ENCODE peak calls at places on chromosomes 1 and 21, in seven cellular contexts. One of them, this sample, is unnamed.

GRCh38 chr1:109895720-109896504 is 14.7 kb upstream of the CSF1 start:
- DNase-seq in GM23338: no peak
- DNase-seq in HCT116: no peak
- DNase-seq in PC-3: peak
- DNase-seq in DND-41: no peak
- DNase-seq in MM.1S: no peak
- DNase-seq in HepG2: peak
- DNase-seq in this sample: peak

GRCh38 chr1:209491897-209492296 is 91.6 kb upstream of the CAMK1G start:
- DNase-seq in GM23338: no peak
- DNase-seq in HCT116: no peak
- DNase-seq in PC-3: no peak
- DNase-seq in DND-41: no peak
- DNase-seq in MM.1S: no peak
- DNase-seq in HepG2: no peak
- DNase-seq in this sample: no peak

GRCh38 chr1:201624741-201625646 is 86.1 kb downstream of the NAV1 start:
- DNase-seq in GM23338: no peak
- DNase-seq in HCT116: no peak
- DNase-seq in PC-3: peak
- DNase-seq in DND-41: no peak
- DNase-seq in MM.1S: no peak
- DNase-seq in HepG2: no peak
- DNase-seq in this sample: peak

GRCh38 chr1:20361805-20362381 is 71.2 kb downstream of the VWA5B1 start:
- DNase-seq in GM23338: peak
- DNase-seq in HCT116: peak
- DNase-seq in PC-3: peak
- DNase-seq in DND-41: peak
- DNase-seq in MM.1S: no peak
- DNase-seq in HepG2: peak
- DNase-seq in this sample: peak

GRCh38 chr21:42526379-42526727 is 12.7 kb downstream of the SLC37A1 start:
- DNase-seq in GM23338: no peak
- DNase-seq in HCT116: no peak
- DNase-seq in PC-3: no peak
- DNase-seq in DND-41: no peak
- DNase-seq in MM.1S: no peak
- DNase-seq in HepG2: peak
- DNase-seq in this sample: no peak

GRCh38 chr1:156320560-156320959 is 17.5 kb downstream of the CCT3 start:
- DNase-seq in GM23338: no peak
- DNase-seq in HCT116: no peak
- DNase-seq in PC-3: peak
- DNase-seq in DND-41: no peak
- DNase-seq in MM.1S: no peak
- DNase-seq in HepG2: no peak
- DNase-seq in this sample: no peak

GRCh38 chr1:93585059-93585966 is 96.3 kb downstream of the BCAR3 start:
- DNase-seq in GM23338: no peak
- DNase-seq in HCT116: no peak
- DNase-seq in PC-3: peak
- DNase-seq in DND-41: no peak
- DNase-seq in MM.1S: no peak
- DNase-seq in HepG2: peak
- DNase-seq in this sample: peak

GRCh38 chr1:111738436-111739221 is 566 bp downstream of the INKA2 start:
- DNase-seq in GM23338: peak
- DNase-seq in HCT116: peak
- DNase-seq in PC-3: peak
- DNase-seq in DND-41: peak
- DNase-seq in MM.1S: peak
- DNase-seq in HepG2: peak
- DNase-seq in this sample: peak

GRCh38 chr1:13779930-13780329 is 79.9 kb downstream of the PRDM2 start:
- DNase-seq in GM23338: no peak
- DNase-seq in HCT116: no peak
- DNase-seq in PC-3: no peak
- DNase-seq in DND-41: no peak
- DNase-seq in MM.1S: no peak
- DNase-seq in HepG2: no peak
- DNase-seq in this sample: peak

GRCh38 chr1:94713472-94714141 is 106.5 kb upstream of the SLC44A3 start:
- DNase-seq in GM23338: peak
- DNase-seq in HCT116: peak
- DNase-seq in PC-3: peak
- DNase-seq in DND-41: no peak
- DNase-seq in MM.1S: no peak
- DNase-seq in HepG2: peak
- DNase-seq in this sample: peak

GRCh38 chr1:112409416-112409815 is 13.4 kb downstream of the CTTNBP2NL start:
- DNase-seq in GM23338: no peak
- DNase-seq in HCT116: no peak
- DNase-seq in PC-3: no peak
- DNase-seq in DND-41: no peak
- DNase-seq in MM.1S: no peak
- DNase-seq in HepG2: no peak
- DNase-seq in this sample: no peak

DNA sequence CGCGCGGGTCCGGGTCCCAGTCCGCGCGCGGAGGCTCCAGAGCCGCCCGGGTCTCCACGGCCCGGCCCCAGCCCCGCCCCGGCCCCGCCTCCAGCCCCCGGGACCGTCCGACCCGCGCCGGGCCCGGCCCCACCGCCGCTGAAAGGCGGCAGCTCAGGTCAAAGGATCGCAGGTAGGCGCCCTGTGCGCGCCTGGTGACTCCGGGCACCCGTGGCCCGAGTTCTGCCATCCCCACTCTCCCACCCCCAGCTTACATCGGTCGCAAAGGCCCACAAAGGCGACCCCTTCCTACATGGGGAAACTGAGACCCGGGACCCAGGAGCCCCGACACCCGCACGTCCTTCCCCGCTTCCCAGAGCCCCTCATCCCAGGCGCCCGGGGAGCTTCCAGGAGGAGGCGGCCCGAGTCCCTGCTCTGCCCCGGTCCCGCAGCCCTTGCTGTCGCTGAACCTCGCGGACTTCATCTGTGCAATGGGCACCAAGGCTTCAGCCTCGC is at the start of gene TMEM200B:
- DNase-seq in GM23338: peak
- DNase-seq in HCT116: no peak
- DNase-seq in PC-3: no peak
- DNase-seq in DND-41: no peak
- DNase-seq in MM.1S: no peak
- DNase-seq in HepG2: no peak
- DNase-seq in this sample: no peak
- H3K27ac ChIP-seq in GM23338: peak
- H3K27ac ChIP-seq in HCT116: peak
- H3K27ac ChIP-seq in PC-3: peak
- H3K27ac ChIP-seq in DND-41: no peak
- H3K27ac ChIP-seq in MM.1S: no peak
- H3K27ac ChIP-seq in HepG2: no peak
- H3K27ac ChIP-seq in this sample: peak

GRCh38 chr1:2343023-2343935 is 48.1 kb downstream of the MORN1 start:
- DNase-seq in GM23338: no peak
- DNase-seq in HCT116: no peak
- DNase-seq in PC-3: no peak
- DNase-seq in DND-41: no peak
- DNase-seq in MM.1S: no peak
- DNase-seq in HepG2: no peak
- DNase-seq in this sample: no peak
- H3K4me2 ChIP-seq in GM23338: no peak
- H3K4me2 ChIP-seq in HCT116: no peak
- H3K4me2 ChIP-seq in PC-3: no peak
- H3K4me2 ChIP-seq in DND-41: no peak
- H3K4me2 ChIP-seq in MM.1S: no peak
- H3K4me2 ChIP-seq in HepG2: no peak
- H3K4me2 ChIP-seq in this sample: no peak

GRCh38 chr1:207669469-207670111 is 24.7 kb downstream of the CR1L start:
- DNase-seq in GM23338: no peak
- DNase-seq in HCT116: no peak
- DNase-seq in PC-3: no peak
- DNase-seq in DND-41: no peak
- DNase-seq in MM.1S: no peak
- DNase-seq in HepG2: no peak
- DNase-seq in this sample: no peak
- TF ChIP-seq EZH2 in GM23338: no peak
- TF ChIP-seq EZH2 in HCT116: no peak
- TF ChIP-seq EZH2 in PC-3: no peak
- TF ChIP-seq EZH2 in DND-41: no peak
- TF ChIP-seq EZH2 in MM.1S: no peak
- TF ChIP-seq EZH2 in HepG2: no peak
- TF ChIP-seq EZH2 in this sample: peak

GRCh38 chr1:212825798-212826452 is 21.5 kb downstream of the SPATA45 start:
- DNase-seq in GM23338: no peak
- DNase-seq in HCT116: no peak
- DNase-seq in PC-3: no peak
- DNase-seq in DND-41: no peak
- DNase-seq in MM.1S: no peak
- DNase-seq in HepG2: no peak
- DNase-seq in this sample: no peak
- H3K27ac ChIP-seq in GM23338: no peak
- H3K27ac ChIP-seq in HCT116: no peak
- H3K27ac ChIP-seq in PC-3: no peak
- H3K27ac ChIP-seq in DND-41: no peak
- H3K27ac ChIP-seq in MM.1S: no peak
- H3K27ac ChIP-seq in HepG2: no peak
- H3K27ac ChIP-seq in this sample: no peak

This sample was measured in fibroblast of lung.